ENCODE peak calls at places on chromosome 1, in ten cellular contexts. C, P, I, Q, K, X, B, A, V and S are unnamed samples.

GRCh38 chr1:44024031-44024902 is 7.0 kb downstream of the SLC6A9 start:
- DNase-seq in C (no peak), P (no peak), I (no peak), Q (no peak), K (no peak), X (no peak), B (no peak), A (no peak), V (no peak), S (peak; percentile 58)

GRCh38 chr1:44947774-44948311 is 38.6 kb downstream of the EIF2B3 start:
- DNase-seq in C (no peak), P (no peak), I (no peak), Q (no peak), K (no peak), X (no peak), B (no peak), A (no peak), V (no peak), S (no peak)

GRCh38 chr1:112923956-112924349 is 32.0 kb downstream of the SLC16A1 start:
- DNase-seq in C (no peak), P (no peak), I (no peak), Q (no peak), K (no peak), X (no peak), B (no peak), A (no peak), V (no peak), S (no peak)

GRCh38 chr1:229620876-229621275 is 5.0 kb downstream of the TAF5L start:
- DNase-seq in C (peak; percentile 80), P (no peak), I (no peak), Q (no peak), K (no peak), X (no peak), B (peak; percentile 54), A (no peak), V (no peak), S (peak; percentile 68)

GRCh38 chr1:154219511-154219910 is 1.2 kb upstream of the UBAP2L start:
- DNase-seq in C (peak; percentile 19), P (peak; percentile 35), I (no peak), Q (no peak), K (no peak), X (no peak), B (peak; percentile 47), A (no peak), V (no peak), S (peak; percentile 67)

GRCh38 chr1:198232407-198232806 is 75.6 kb downstream of the NEK7 start:
- DNase-seq in C (no peak), P (no peak), I (no peak), Q (no peak), K (no peak), X (no peak), B (peak; percentile 6), A (no peak), V (no peak), S (no peak)

GRCh38 chr1:56074357-56074717 is 505.0 kb downstream of the PLPP3 start:
- DNase-seq in C (no peak), P (no peak), I (no peak), Q (no peak), K (no peak), X (no peak), B (no peak), A (no peak), V (no peak), S (no peak)

GRCh38 chr1:53956308-53957168 is 10.4 kb downstream of the LRRC42 start:
- DNase-seq in C (peak; percentile 21), P (no peak), I (peak; percentile 15), Q (no peak), K (no peak), X (no peak), B (no peak), A (no peak), V (no peak), S (no peak)

GRCh38 chr1:47659141-47659540 is 221.3 kb downstream of the FOXD2 start:
- DNase-seq in C (no peak), P (no peak), I (no peak), Q (no peak), K (peak; percentile 79), X (no peak), B (no peak), A (no peak), V (no peak), S (no peak)

GRCh38 chr1:103937763-103938357 is 188.2 kb downstream of the AMY1C start:
- DNase-seq in C (no peak), P (no peak), I (no peak), Q (no peak), K (no peak), X (no peak), B (no peak), A (no peak), V (no peak), S (no peak)

GRCh38 chr1:23809751-23810171 is 9.2 kb upstream of the GALE start:
- DNase-seq in C (peak; percentile 74), P (peak; percentile 78), I (no peak), Q (peak; percentile 75), K (peak; percentile 75), X (no peak), B (peak; percentile 51), A (peak; percentile 89), V (peak; percentile 72), S (peak; percentile 92)

GRCh38 chr1:114435088-114435715 is 75.8 kb downstream of the TRIM33 start:
- DNase-seq in C (no peak), P (no peak), I (no peak), Q (no peak), K (no peak), X (no peak), B (no peak), A (no peak), V (no peak), S (no peak)

GRCh38 chr1:157496121-157496526 is 56.2 kb downstream of the FCRL5 start:
- DNase-seq in C (peak; percentile 44), P (peak; percentile 84), I (no peak), Q (no peak), K (peak; percentile 67), X (no peak), B (peak; percentile 23), A (peak; percentile 49), V (no peak), S (no peak)

GRCh38 chr1:208615356-208615755 is 371.2 kb upstream of the PLXNA2 start:
- DNase-seq in C (no peak), P (no peak), I (no peak), Q (no peak), K (no peak), X (no peak), B (no peak), A (no peak), V (no peak), S (no peak)

DNA sequence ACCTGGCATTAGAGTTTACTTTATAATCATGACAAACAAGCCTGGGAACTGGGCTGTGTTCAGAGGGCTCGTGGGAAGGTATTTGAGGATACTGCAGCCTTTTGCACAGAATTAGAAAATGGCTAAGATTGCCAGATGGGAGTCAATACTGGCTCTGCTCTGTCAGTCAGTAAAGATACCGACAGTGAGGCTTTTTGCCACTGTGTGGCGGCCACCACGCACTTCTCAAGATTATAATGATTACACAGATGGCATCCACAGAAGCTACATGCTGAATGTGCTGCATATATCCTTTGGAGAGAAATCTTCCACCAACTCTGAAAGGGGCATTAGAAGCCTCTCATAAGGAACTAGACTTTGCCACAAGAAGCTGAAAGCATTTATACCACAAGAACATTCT is 213.4 kb upstream of the PTBP2 start:
- DNase-seq in C (no peak), P (no peak), I (no peak), Q (no peak), K (no peak), X (no peak), B (no peak), A (no peak), V (no peak), S (no peak)
- TF ChIP-seq CTCF in C (no peak), P (no peak), I (no peak), Q (no peak), K (no peak), X (no peak), B (no peak), A (no peak), V (no peak), S (peak; percentile 8)

GRCh38 chr1:16298653-16299052 is 53.6 kb downstream of the FBXO42 start:
- DNase-seq in C (peak; percentile 57), P (no peak), I (no peak), Q (no peak), K (no peak), X (no peak), B (no peak), A (no peak), V (no peak), S (no peak)
- H3K27ac ChIP-seq in C (no peak overlapping the region), P (no peak overlapping the region), I (peak overlapping the region; percentile 94), Q (peak overlapping the region; percentile 45), K (no peak overlapping the region), X (no peak overlapping the region), B (no peak overlapping the region), A (no peak overlapping the region), V (no peak overlapping the region), S (no peak overlapping the region)

GRCh38 chr1:202659541-202659940 is 50.7 kb downstream of the SYT2 start:
- DNase-seq in C (no peak), P (no peak), I (no peak), Q (no peak), K (no peak), X (no peak), B (no peak), A (no peak), V (no peak), S (no peak)

GRCh38 chr1:202661136-202661845 is 49.0 kb downstream of the SYT2 start:
- DNase-seq in C (no peak), P (peak; percentile 30), I (no peak), Q (no peak), K (no peak), X (no peak), B (no peak), A (no peak), V (no peak), S (no peak)

GRCh38 chr1:202658251-202658650 is 52.0 kb downstream of the SYT2 start:
- DNase-seq in C (no peak), P (no peak), I (no peak), Q (no peak), K (no peak), X (no peak), B (no peak), A (no peak), V (no peak), S (no peak)

GRCh38 chr1:202658766-202659165 is 51.5 kb downstream of the SYT2 start:
- DNase-seq in C (no peak), P (no peak), I (no peak), Q (no peak), K (no peak), X (no peak), B (no peak), A (no peak), V (no peak), S (no peak)

GRCh38 chr1:202659974-202660373 is 50.3 kb downstream of the SYT2 start:
- DNase-seq in C (no peak), P (no peak), I (no peak), Q (no peak), K (no peak), X (no peak), B (no peak), A (peak; percentile 32), V (no peak), S (no peak)
- TF ChIP-seq CTCF in C (no peak), P (no peak), I (peak; percentile 10), Q (no peak), K (peak; percentile 32), X (no peak), B (no peak), A (peak; percentile 48), V (no peak), S (no peak)

DNA sequence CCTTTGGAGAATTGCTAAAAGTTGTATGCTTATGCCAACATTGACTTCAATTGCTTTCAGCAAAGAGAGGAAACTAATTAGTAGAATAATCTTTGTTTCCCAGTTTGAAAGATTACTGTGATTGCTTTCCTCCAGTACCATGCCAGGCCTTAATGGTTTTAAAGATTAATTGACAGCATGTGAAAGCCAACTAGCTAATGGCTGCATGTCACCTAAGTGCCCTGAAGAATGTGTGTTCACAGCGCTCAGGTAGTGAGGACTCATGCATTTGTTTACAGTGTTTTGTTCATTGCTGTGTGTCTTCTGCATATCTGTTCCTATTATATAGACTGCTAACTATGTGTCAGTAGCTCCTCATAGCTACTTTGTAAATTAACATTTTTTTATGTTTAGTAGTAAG is 335.6 kb downstream of the LRRIQ3 start:
- DNase-seq in C (no peak), P (no peak), I (no peak), Q (no peak), K (peak; percentile 7), X (no peak), B (no peak), A (no peak), V (no peak), S (no peak)
- H3K27ac ChIP-seq in C (no peak overlapping the region), P (no peak overlapping the region), I (no peak overlapping the region), Q (no peak overlapping the region), K (no peak overlapping the region), X (no peak overlapping the region), B (no peak overlapping the region), A (no peak overlapping the region), V (no peak overlapping the region), S (no peak overlapping the region)